ENCODE peak calls at places on chromosomes 7 and 10, in seven cellular contexts. N, T, J, E, V, I and W are unnamed samples.
A peak's percentile ranks its signal among the peaks of the same experiment; 100 is the strongest.

GRCh38 chr10:100019824-100020160 is 10.0 kb upstream of the DNMBP start:
- DNase-seq in N (no peak), T (peak; percentile 8), J (no peak), E (no peak), V (no peak), I (no peak), W (no peak)

GRCh38 chr10:84114088-84114667 is 25.1 kb upstream of the GHITM start:
- DNase-seq in N (no peak), T (no peak), J (no peak), E (no peak), V (no peak), I (no peak), W (no peak)

GRCh38 chr10:35961501-35961900 is 319.4 kb upstream of the FZD8 start:
- DNase-seq in N (no peak), T (no peak), J (peak; percentile 10), E (no peak), V (peak; percentile 71), I (no peak), W (no peak)

GRCh38 chr7:2966466-2967078 is 77.1 kb downstream of the CARD11 start:
- DNase-seq in N (no peak), T (no peak), J (no peak), E (no peak), V (no peak), I (no peak), W (no peak)

GRCh38 chr7:66110861-66111260 is 3.8 kb upstream of the CRCP start:
- DNase-seq in N (no peak), T (no peak), J (peak; percentile 88), E (no peak), V (peak; percentile 98), I (no peak), W (peak; percentile 44)

GRCh38 chr7:105268511-105269392 is 120.0 kb downstream of the SRPK2 start:
- DNase-seq in N (no peak), T (peak; percentile 71), J (no peak), E (peak; percentile 57), V (peak; percentile 51), I (peak; percentile 15), W (peak; percentile 66)

GRCh38 chr7:2929321-2930201 is 85.5 kb upstream of the GNA12 start:
- DNase-seq in N (no peak), T (peak; percentile 41), J (no peak), E (no peak), V (no peak), I (no peak), W (no peak)

GRCh38 chr10:583433-583832 is 106.0 kb downstream of the DIP2C start:
- DNase-seq in N (no peak), T (no peak), J (no peak), E (no peak), V (no peak), I (no peak), W (no peak)

GRCh38 chr7:103902917-103903316 is 86.5 kb downstream of the RELN start:
- DNase-seq in N (no peak), T (no peak), J (peak; percentile 12), E (no peak), V (peak; percentile 7), I (no peak), W (no peak)

GRCh38 chr7:107119376-107120100 is 49.3 kb upstream of the HBP1 start:
- DNase-seq in N (no peak), T (peak; percentile 4), J (no peak), E (no peak), V (no peak), I (no peak), W (peak; percentile 25)

GRCh38 chr7:22154130-22154529 is 202.8 kb downstream of the RAPGEF5 start:
- DNase-seq in N (no peak), T (no peak), J (no peak), E (no peak), V (no peak), I (no peak), W (no peak)

GRCh38 chr7:143258830-143259229 is 4.4 kb upstream of the GSTK1 start:
- DNase-seq in N (no peak), T (no peak), J (no peak), E (no peak), V (no peak), I (peak; percentile 37), W (no peak)

GRCh38 chr7:137418841-137419240 is 75.3 kb upstream of the PTN start:
- DNase-seq in N (no peak), T (no peak), J (no peak), E (no peak), V (no peak), I (no peak), W (no peak)

GRCh38 chr10:98467506-98468318 is 21.0 kb upstream of the HPS1 start:
- DNase-seq in N (peak; percentile 37), T (peak; percentile 73), J (peak; percentile 37), E (peak; percentile 72), V (peak; percentile 89), I (peak; percentile 88), W (peak; percentile 43)

GRCh38 chr10:44961231-44961571 is 1.6 kb downstream of the RASSF4 start:
- DNase-seq in N (no peak), T (no peak), J (no peak), E (no peak), V (no peak), I (no peak), W (no peak)

GRCh38 chr7:45689011-45689796 is 115.0 kb downstream of the ADCY1 start:
- DNase-seq in N (no peak), T (no peak), J (peak; percentile 18), E (no peak), V (peak; percentile 93), I (no peak), W (no peak)

GRCh38 chr10:80280071-80280800 is 9.2 kb downstream of the MAT1A start:
- DNase-seq in N (no peak), T (no peak), J (no peak), E (no peak), V (no peak), I (no peak), W (no peak)

GRCh38 chr7:33623267-33623666 is 282.1 kb upstream of the BMPER start:
- DNase-seq in N (no peak), T (no peak), J (no peak), E (no peak), V (no peak), I (no peak), W (no peak)

GRCh38 chr10:29078919-29079318 is 210.0 kb upstream of the LYZL1 start:
- DNase-seq in N (no peak), T (no peak), J (no peak), E (no peak), V (no peak), I (no peak), W (peak; percentile 51)

GRCh38 chr10:27794157-27794556 is 48.5 kb upstream of the MKX start:
- DNase-seq in N (no peak), T (no peak), J (no peak), E (no peak), V (peak; percentile 25), I (peak; percentile 4), W (no peak)

GRCh38 chr7:30005511-30005910 is 15.9 kb upstream of the SCRN1 start:
- DNase-seq in N (no peak), T (no peak), J (no peak), E (no peak), V (no peak), I (no peak), W (no peak)